ENCODE peak calls at places on chromosomes 12 and 14, in four cellular contexts. B, U, Y and W are unnamed samples. For H3K27me3, the result is how much of the 10 kb centered on the place peaks cover.

GRCh38 chr14:64721391-64721791 is 17.2 kb downstream of the PLEKHG3 start:
- DNase-seq in B (peak), Y (no peak), U (peak), W (peak)

GRCh38 chr12:49332441-49332861 is 4.5 kb downstream of the C1QL4 start:
- DNase-seq in U (no peak), B (no peak), Y (no peak), W (no peak)

GRCh38 chr12:65278576-65279386 is at the start of gene MSRB3:
- DNase-seq in B (peak), U (peak), Y (peak), W (peak)

GRCh38 chr14:53528114-53528513 is 375.0 kb upstream of the DDHD1 start:
- DNase-seq in U (no peak), B (no peak), Y (no peak), W (peak)

GRCh38 chr14:90784621-90785270 is 31.5 kb downstream of the TTC7B start:
- DNase-seq in Y (no peak), B (no peak), U (no peak), W (no peak)

GRCh38 chr12:55068416-55069010 is 48.7 kb downstream of the NEUROD4 start:
- DNase-seq in Y (peak), U (peak), B (peak), W (peak)

GRCh38 chr12:106248849-106249371 is 1.1 kb upstream of the CKAP4 start:
- DNase-seq in Y (no peak), B (peak), U (peak), W (no peak)

GRCh38 chr14:24224618-24225071 is 7.5 kb downstream of the NEDD8 start:
- DNase-seq in B (no peak), U (peak), Y (no peak), W (peak)

GRCh38 chr12:60112778-60113177 is 516.9 kb downstream of the SLC16A7 start:
- DNase-seq in U (no peak), Y (no peak), B (no peak), W (no peak)

GRCh38 chr12:121786441-121786825 is 7.1 kb downstream of the RHOF start:
- DNase-seq in U (peak), B (peak), Y (peak), W (peak)

GRCh38 chr12:50246873-50247612 is 36.3 kb downstream of the LIMA1 start:
- DNase-seq in U (peak), B (peak), Y (peak), W (peak)

GRCh38 chr12:109879332-109880048 is 851 bp downstream of the GLTP start:
- DNase-seq in B (peak), Y (no peak), U (no peak), W (no peak)

GRCh38 chr12:48026081-48026827 is 22.0 kb upstream of the COL2A1 start:
- DNase-seq in U (no peak), B (no peak), Y (no peak), W (no peak)

GRCh38 chr12:48028541-48029400 is 24.5 kb upstream of the COL2A1 start:
- DNase-seq in Y (no peak), U (no peak), B (no peak), W (no peak)

GRCh38 chr12:48029401-48029770 is 25.1 kb upstream of the COL2A1 start:
- DNase-seq in Y (no peak), B (no peak), U (no peak), W (no peak)

GRCh38 chr12:48025281-48025680 is 21.0 kb upstream of the COL2A1 start:
- DNase-seq in B (no peak), U (no peak), Y (no peak), W (no peak)

GRCh38 chr12:48027183-48028002 is 23.1 kb upstream of the COL2A1 start:
- DNase-seq in B (no peak), Y (no peak), U (no peak), W (no peak)
- H3K27me3 ChIP-seq in B (under half), Y (under half), U (under half), W (under half)

GRCh38 chr14:76467843-76468242 is 91.9 kb downstream of the ESRRB start:
- DNase-seq in B (no peak), Y (no peak), U (no peak), W (no peak)
- H3K27me3 ChIP-seq in B (under half), Y (under half), U (under half), W (under half)

DNA sequence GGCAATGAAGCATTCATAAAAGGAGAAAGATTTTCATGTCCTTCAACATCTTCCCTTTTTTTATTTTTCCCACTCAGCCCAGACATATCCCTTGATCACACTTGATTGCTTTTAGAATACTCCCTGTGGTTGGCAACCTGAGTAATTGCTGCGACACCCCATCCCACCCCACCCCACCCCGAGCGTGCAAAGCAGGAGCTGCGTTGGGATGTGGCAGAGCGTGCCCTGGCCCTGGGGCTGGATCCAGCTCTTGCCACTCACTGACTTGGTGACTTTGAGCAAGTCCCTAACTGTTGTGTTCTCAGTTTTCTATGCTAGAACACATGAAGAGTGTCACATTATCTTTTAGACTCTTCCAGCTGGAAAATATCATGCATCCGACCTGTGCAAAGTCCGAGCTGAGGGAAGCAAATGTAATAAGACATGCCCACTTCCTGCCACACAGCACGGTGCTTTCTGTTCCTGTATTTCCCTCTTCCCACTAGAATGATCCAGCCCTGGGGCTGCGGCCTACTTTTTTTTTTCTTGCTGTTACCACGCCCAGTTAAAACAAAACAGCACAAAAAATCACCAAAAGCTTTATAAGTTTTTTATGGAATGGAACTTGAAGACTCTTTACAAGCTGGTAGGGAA is 4.0 kb downstream of the ASCL4 start:
- DNase-seq in B (no peak), U (no peak), Y (no peak), W (no peak)
- H3K27me3 ChIP-seq in B (under half), U (under half), Y (under half), W (under half)

GRCh38 chr12:6826125-6826733 is 2.0 kb upstream of the P3H3 start:
- DNase-seq in Y (no peak), U (no peak), B (no peak), W (no peak)
- H3K27me3 ChIP-seq in Y (under half), U (under half), B (under half), W (under half)

GRCh38 chr14:104632781-104633180 is 28.2 kb upstream of the TMEM179 start:
- DNase-seq in U (no peak), B (no peak), Y (no peak), W (no peak)

GRCh38 chr14:104635717-104636116 is 31.1 kb upstream of the TMEM179 start:
- DNase-seq in B (no peak), Y (no peak), U (no peak), W (no peak)

GRCh38 chr14:104633276-104633861 is 28.8 kb upstream of the TMEM179 start:
- DNase-seq in U (no peak), B (no peak), Y (no peak), W (no peak)

GRCh38 chr14:104634886-104635570 is 30.5 kb upstream of the TMEM179 start:
- DNase-seq in Y (no peak), U (no peak), B (no peak), W (no peak)

DNA sequence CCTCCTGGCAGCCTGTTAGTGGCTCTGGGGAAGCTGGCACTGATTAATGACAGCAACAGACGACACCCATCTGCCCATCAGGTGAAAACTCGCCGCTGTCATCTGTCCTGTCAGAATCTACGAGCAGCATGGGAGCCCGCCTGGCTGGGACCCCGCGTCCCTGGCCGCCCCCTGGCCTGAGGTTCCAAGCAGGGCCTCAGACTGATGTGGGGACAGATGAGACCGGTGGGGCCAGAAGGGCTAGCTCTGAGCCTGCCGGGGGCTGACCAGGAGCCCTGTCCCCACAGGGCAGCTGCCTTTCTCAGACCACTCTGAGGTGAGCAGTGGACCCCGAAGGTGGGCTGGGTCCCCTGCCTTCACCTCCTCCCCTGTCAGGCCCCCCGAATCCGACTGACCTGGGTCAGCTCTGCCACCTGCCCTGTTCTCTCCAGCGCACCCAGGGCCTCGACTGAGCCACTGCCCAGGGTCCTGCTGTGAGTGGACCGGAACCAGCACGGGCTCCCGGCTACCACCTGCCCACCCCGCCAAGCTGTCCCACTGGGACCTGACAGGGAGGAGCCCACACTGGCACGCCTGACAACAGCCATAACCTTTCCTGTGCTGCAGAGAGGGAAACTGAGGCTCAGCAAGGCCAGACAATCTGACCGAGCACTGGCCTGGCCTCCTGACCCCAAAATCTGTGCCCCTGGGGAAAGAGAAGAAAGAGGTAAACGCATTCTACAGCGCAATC is 29.6 kb upstream of the TMEM179 start:
- DNase-seq in Y (no peak), B (no peak), U (no peak), W (no peak)
- H3K27me3 ChIP-seq in Y (under half), B (under half), U (under half), W (under half)

GRCh38 chr12:130169256-130169655 is 7.0 kb downstream of the FZD10 start:
- DNase-seq in Y (no peak), U (no peak), B (no peak), W (no peak)
- H3K27me3 ChIP-seq in Y (under half), U (under half), B (under half), W (under half)

GRCh38 chr12:114657597-114657920 is 26.4 kb downstream of the TBX3 start:
- DNase-seq in B (no peak), Y (no peak), U (no peak), W (no peak)
- H3K27me3 ChIP-seq in B (under half), Y (under half), U (under half), W (under half)

GRCh38 chr12:52291267-52291935 is at the start of gene KRT81:
- DNase-seq in B (no peak), Y (no peak), U (no peak), W (no peak)

GRCh38 chr12:52294803-52295202 is 3.5 kb upstream of the KRT81 start:
- DNase-seq in U (no peak), Y (no peak), B (no peak), W (no peak)

GRCh38 chr12:52296572-52297215 is 5.4 kb upstream of the KRT81 start:
- DNase-seq in B (no peak), U (no peak), Y (no peak), W (no peak)

GRCh38 chr12:52295663-52296062 is 4.3 kb upstream of the KRT81 start:
- DNase-seq in U (no peak), Y (no peak), B (no peak), W (no peak)

GRCh38 chr12:52293926-52294325 is 2.6 kb upstream of the KRT81 start:
- DNase-seq in Y (no peak), B (no peak), U (no peak), W (no peak)
- H3K27me3 ChIP-seq in Y (under half), B (under half), U (under half), W (under half)

DNA sequence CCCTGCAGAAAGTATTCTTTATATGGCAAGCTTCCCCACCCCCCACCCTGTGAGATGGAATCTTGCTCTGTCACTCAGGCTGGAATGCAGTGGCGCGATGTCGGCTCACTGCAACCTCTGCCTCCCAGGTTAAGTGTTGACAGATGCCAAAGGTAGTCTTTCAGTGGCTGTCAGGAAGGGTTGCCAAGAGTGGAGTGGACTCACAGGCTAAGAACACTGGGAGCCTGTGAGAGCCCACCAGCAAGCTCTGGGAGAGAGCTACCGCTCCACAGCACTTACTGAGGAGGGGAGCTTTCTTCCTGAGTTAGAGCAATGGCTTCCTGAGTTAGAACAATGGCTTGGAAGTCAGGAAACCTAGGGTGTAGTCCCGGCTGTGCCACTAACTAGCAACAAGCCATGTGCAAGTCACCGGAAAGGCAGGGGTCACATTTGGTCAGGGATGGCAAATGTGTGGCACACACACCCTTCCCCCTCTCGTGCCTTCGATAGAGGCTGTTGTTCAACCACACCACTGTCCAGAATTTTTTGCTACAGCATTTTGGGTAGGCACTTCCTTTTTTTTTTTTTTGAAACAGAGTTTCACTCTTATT is 2.6 kb downstream of the RNASE1 start:
- DNase-seq in Y (no peak), B (peak), U (no peak), W (peak)
- H3K27me3 ChIP-seq in Y (under half), B (under half), U (under half), W (under half)

DNA sequence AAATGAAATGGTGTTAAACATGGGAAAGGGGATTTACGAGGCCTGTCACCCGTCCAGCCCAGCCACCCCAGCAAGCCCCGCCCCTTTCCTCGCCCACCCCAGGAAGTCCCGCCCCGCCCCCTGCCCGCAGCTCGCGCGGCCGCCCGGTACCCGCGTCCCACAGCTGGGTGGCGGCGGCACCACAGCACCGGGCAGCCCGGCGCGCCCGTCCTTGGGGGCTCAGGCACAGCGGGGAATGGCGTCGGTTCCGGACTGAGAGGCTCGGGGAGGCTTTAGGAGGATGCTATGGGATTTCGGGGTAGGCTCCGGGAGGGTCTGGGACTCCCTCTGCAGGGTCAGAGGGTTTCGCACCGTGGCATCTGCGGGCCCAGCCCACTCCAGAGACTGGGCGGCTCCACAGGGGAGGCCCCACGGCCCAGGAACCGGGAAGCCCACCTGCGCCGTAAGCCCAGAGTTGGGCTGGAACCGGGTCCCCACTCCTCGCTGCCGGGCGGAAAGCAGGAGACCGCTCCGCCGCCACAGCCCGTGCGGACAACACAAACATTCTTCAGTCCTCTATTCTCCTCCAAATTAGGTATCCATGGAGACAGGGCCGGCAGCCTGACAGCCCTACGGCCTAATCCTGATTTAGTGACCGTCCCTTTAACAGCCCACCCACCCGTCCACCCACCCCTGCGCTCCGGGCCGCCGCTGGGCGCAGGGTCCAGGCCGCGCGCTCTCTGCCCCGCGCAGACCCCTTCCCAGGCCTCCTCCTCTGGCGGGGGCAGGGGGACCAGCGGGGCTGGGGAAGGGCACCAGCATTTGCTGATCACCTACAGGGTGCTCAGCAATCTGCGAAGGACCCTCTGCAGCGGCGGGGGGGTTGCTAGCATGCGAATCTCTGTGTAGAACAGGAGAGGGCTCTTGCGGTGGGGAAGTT is 1.3 kb downstream of the FIGNL2 start:
- DNase-seq in U (no peak), B (peak), Y (no peak), W (peak)
- H3K27me3 ChIP-seq in U (under half), B (under half), Y (under half), W (under half)